ENCODE peak calls at places on chromosomes 7 and 10, in seven cellular contexts. Y is GM12891, A is K562, K is H1, P is GM12878, R is GM12892, Z is HepG2. N is an unnamed sample.
A peak's percentile ranks its signal among the peaks of the same experiment; 100 is the strongest.

GRCh38 chr10:33249137-33249536 is 85.3 kb downstream of the NRP1 start:
- DNase-seq in K (no peak), P (no peak), A (no peak), Y (no peak), Z (no peak), R (no peak), N (no peak)

GRCh38 chr7:35975851-35976454 is 175.1 kb downstream of the SEPTIN7 start:
- DNase-seq in A (peak; percentile 36), K (peak; percentile 31), Z (peak; percentile 68), R (no peak), Y (no peak), P (peak; percentile 25), N (peak; percentile 72)

GRCh38 chr7:90692396-90692795 is 96.3 kb downstream of the CDK14 start:
- DNase-seq in R (no peak), K (no peak), P (no peak), Z (no peak), Y (no peak), A (no peak), N (no peak)

GRCh38 chr7:83178066-83178465 is 15.4 kb upstream of the PCLO start:
- DNase-seq in P (no peak), Z (no peak), A (no peak), K (no peak), R (no peak), Y (no peak), N (no peak)

GRCh38 chr7:151242181-151243044 is 6.1 kb downstream of the SMARCD3 start:
- DNase-seq in R (no peak), Y (no peak), A (no peak), P (no peak), K (no peak), Z (no peak), N (no peak)

GRCh38 chr10:71025535-71025934 is 137.2 kb upstream of the PCBD1 start:
- DNase-seq in A (peak; percentile 29), Y (no peak), P (no peak), K (no peak), Z (no peak), R (no peak), N (no peak)

GRCh38 chr7:27939893-27940292 is 199.9 kb downstream of the TAX1BP1 start:
- DNase-seq in Z (no peak), Y (no peak), P (no peak), R (no peak), K (no peak), A (no peak), N (no peak)

GRCh38 chr10:86415583-86415982 is 49.0 kb upstream of the GRID1 start:
- DNase-seq in R (no peak), P (no peak), K (no peak), A (no peak), Y (no peak), Z (no peak), N (no peak)

GRCh38 chr7:140074780-140075179 is 12.0 kb upstream of the PARP12 start:
- DNase-seq in A (no peak), Y (no peak), Z (no peak), R (no peak), K (no peak), P (no peak), N (no peak)

GRCh38 chr10:100330128-100330527 is at the start of gene PKD2L1:
- DNase-seq in Y (no peak), R (no peak), K (no peak), A (no peak), P (no peak), Z (no peak), N (no peak)

GRCh38 chr7:7351156-7351555 is 168.8 kb downstream of the C1GALT1 start:
- DNase-seq in A (no peak), Y (no peak), P (no peak), R (no peak), Z (no peak), K (no peak), N (no peak)

GRCh38 chr10:62050941-62051433 is 149.5 kb downstream of the ARID5B start:
- DNase-seq in K (no peak), A (peak; percentile 29), Y (no peak), P (peak; percentile 67), Z (peak; percentile 70), R (no peak), N (no peak)

GRCh38 chr7:133682364-133683181 is 429.7 kb downstream of the EXOC4 start:
- DNase-seq in Z (no peak), R (no peak), P (no peak), K (no peak), A (no peak), Y (no peak), N (no peak)

GRCh38 chr10:63465293-63466167 is at the start of gene JMJD1C:
- DNase-seq in P (no peak), K (peak; percentile 63), A (peak; percentile 87), R (peak; percentile 54), Y (peak; percentile 58), Z (peak; percentile 62), N (peak; percentile 91)

GRCh38 chr7:91164948-91165845 is 99.0 kb upstream of the FZD1 start:
- DNase-seq in K (no peak), Z (no peak), P (peak; percentile 24), A (no peak), R (no peak), Y (peak; percentile 13), N (no peak)

GRCh38 chr10:96272986-96273280 is 1.6 kb upstream of the BLNK start:
- DNase-seq in P (no peak), K (no peak), Y (no peak), A (no peak), Z (no peak), R (no peak), N (no peak)

GRCh38 chr10:96269438-96270300 is 1.7 kb downstream of the BLNK start:
- DNase-seq in K (no peak), R (no peak), P (no peak), Z (no peak), A (no peak), Y (no peak), N (no peak)

GRCh38 chr10:96270564-96270963 is 805 bp downstream of the BLNK start:
- DNase-seq in A (no peak), Y (no peak), R (no peak), K (no peak), Z (no peak), P (no peak), N (no peak)

GRCh38 chr10:96272256-96272985 is 1.1 kb upstream of the BLNK start:
- DNase-seq in A (no peak), Y (no peak), P (no peak), Z (no peak), K (no peak), R (no peak), N (no peak)

GRCh38 chr10:96271017-96271815 is at the start of gene BLNK:
- DNase-seq in Z (no peak), R (peak; percentile 27), P (peak; percentile 92), A (no peak), Y (no peak), K (no peak), N (no peak)
- TF ChIP-seq TAF1 in Z (no peak), R (peak; percentile 87), P (peak; percentile 94), A (no peak), Y (peak; percentile 93), K (no peak), N (no peak)

GRCh38 chr10:42950606-42951485 is 126.0 kb upstream of the RET start:
- DNase-seq in Y (no peak), Z (no peak), R (no peak), K (no peak), A (no peak), P (no peak), N (no peak)

GRCh38 chr10:42952931-42953683 is 123.8 kb upstream of the RET start:
- DNase-seq in K (no peak), A (no peak), Z (no peak), P (no peak), R (no peak), Y (no peak), N (no peak)

GRCh38 chr10:42953684-42954674 is 122.9 kb upstream of the RET start:
- DNase-seq in K (no peak), Y (no peak), R (no peak), A (no peak), Z (no peak), P (no peak), N (no peak)

GRCh38 chr10:42951486-42952251 is 125.2 kb upstream of the RET start:
- DNase-seq in P (no peak), Y (no peak), Z (no peak), K (no peak), R (no peak), A (no peak), N (no peak)

GRCh38 chr10:42952358-42952757 is 124.5 kb upstream of the RET start:
- DNase-seq in K (peak; percentile 64), Y (no peak), A (peak; percentile 33), R (no peak), Z (peak; percentile 13), P (no peak), N (no peak)
- TF ChIP-seq TAF1 in K (no peak), Y (no peak), A (no peak), R (no peak), Z (no peak), P (no peak), N (no peak)

DNA sequence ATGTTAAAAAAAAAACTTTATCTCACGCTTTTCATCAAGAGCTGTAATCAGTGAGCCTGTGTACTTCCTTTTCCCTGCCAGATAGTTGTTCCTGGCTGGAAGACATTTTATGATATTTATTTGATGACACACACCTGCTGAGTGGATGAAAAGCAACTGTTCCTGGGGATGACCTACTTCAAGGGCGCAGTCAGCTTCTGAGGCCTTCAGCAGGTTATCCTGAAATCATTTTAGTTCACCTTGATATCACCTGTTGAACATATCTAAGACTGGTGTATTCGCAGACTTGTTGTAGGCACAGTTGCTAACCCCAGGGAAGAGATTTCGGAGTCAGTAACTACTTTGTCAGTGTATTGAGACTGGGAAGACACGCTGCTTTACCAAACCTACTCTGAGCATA is 234.5 kb upstream of the TCF7L2 start:
- DNase-seq in A (no peak), Y (no peak), P (no peak), Z (no peak), K (no peak), R (no peak), N (no peak)
- TF ChIP-seq TAF1 in A (no peak), Y (no peak), P (no peak), Z (no peak), K (no peak), R (no peak), N (no peak)

GRCh38 chr7:104964626-104965236 is 49.3 kb upstream of the KMT2E start:
- DNase-seq in Z (no peak), P (no peak), Y (no peak), R (no peak), A (peak; percentile 84), K (no peak), N (no peak)

GRCh38 chr7:104963378-104963990 is 50.5 kb upstream of the KMT2E start:
- DNase-seq in P (no peak), Y (no peak), R (no peak), K (no peak), Z (no peak), A (no peak), N (no peak)

GRCh38 chr7:104960741-104961479 is 53.1 kb upstream of the KMT2E start:
- DNase-seq in R (no peak), P (peak; percentile 66), K (no peak), A (no peak), Y (no peak), Z (no peak), N (no peak)

GRCh38 chr7:104963991-104964385 is 50.0 kb upstream of the KMT2E start:
- DNase-seq in A (peak; percentile 46), P (no peak), Z (peak; percentile 88), R (no peak), K (no peak), Y (no peak), N (no peak)

DNA sequence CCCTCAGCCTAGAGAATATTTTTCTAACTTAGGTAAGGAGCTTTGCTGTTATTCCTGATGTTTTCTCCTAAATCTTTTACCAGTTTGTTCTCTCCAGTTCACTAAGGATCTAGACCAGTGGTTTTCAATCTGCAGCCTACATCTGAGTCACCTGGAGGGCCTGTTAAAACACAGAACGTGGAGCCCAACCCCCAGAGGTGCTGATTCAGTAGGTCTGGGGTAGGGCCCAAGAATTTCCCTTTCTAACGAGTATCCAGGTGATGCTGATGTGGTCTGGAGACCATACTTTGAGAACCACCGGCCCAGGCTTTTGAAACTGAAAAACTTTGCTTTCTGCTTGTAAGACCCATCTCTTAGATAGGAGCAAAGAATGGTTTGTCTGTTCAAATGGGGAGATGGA is 51.2 kb upstream of the KMT2E start:
- DNase-seq in R (no peak), A (no peak), K (no peak), Z (no peak), Y (no peak), P (no peak), N (no peak)
- TF ChIP-seq TAF1 in R (no peak), A (no peak), K (no peak), Z (no peak), Y (no peak), P (no peak), N (no peak)

N was measured in SK-N-SH.